ENCODE peak calls at places on chromosomes 4 and X, in seven cellular contexts. One of them, this sample, is unnamed.
A peak's percentile ranks its signal among the peaks of the same experiment; 100 is the strongest.

GRCh38 chrX:131792789-131793462 is 230.2 kb upstream of the STK26 start:
- DNase-seq in SK-N-SH: peak; percentile 68
- DNase-seq in upper lobe of left lung: no peak
- DNase-seq in sigmoid colon: peak; percentile 95
- DNase-seq in suprapubic skin: peak; percentile 93
- DNase-seq in prostate gland: no peak
- DNase-seq in GM12878: peak; percentile 90
- DNase-seq in this sample: peak; percentile 89

GRCh38 chrX:2828404-2829065 is at the start of gene GYG2:
- DNase-seq in SK-N-SH: peak; percentile 70
- DNase-seq in upper lobe of left lung: peak; percentile 67
- DNase-seq in sigmoid colon: no peak
- DNase-seq in suprapubic skin: no peak
- DNase-seq in prostate gland: no peak
- DNase-seq in GM12878: no peak
- DNase-seq in this sample: peak; percentile 57

GRCh38 chr4:2163311-2163821 is 78.6 kb downstream of the HAUS3 start:
- DNase-seq in SK-N-SH: no peak
- DNase-seq in upper lobe of left lung: peak; percentile 53
- DNase-seq in sigmoid colon: no peak
- DNase-seq in suprapubic skin: no peak
- DNase-seq in prostate gland: no peak
- DNase-seq in GM12878: no peak
- DNase-seq in this sample: no peak

GRCh38 chr4:125838924-125839323 is 524.2 kb downstream of the FAT4 start:
- DNase-seq in SK-N-SH: peak; percentile 26
- DNase-seq in upper lobe of left lung: no peak
- DNase-seq in sigmoid colon: no peak
- DNase-seq in suprapubic skin: no peak
- DNase-seq in prostate gland: no peak
- DNase-seq in GM12878: no peak
- DNase-seq in this sample: no peak

GRCh38 chrX:7586126-7586525 is 256.8 kb upstream of the VCX start:
- DNase-seq in SK-N-SH: peak; percentile 20
- DNase-seq in upper lobe of left lung: no peak
- DNase-seq in sigmoid colon: no peak
- DNase-seq in suprapubic skin: no peak
- DNase-seq in prostate gland: no peak
- DNase-seq in GM12878: no peak
- DNase-seq in this sample: no peak

GRCh38 chrX:68927178-68927577 is 98.4 kb downstream of the EFNB1 start:
- DNase-seq in SK-N-SH: no peak
- DNase-seq in upper lobe of left lung: no peak
- DNase-seq in sigmoid colon: no peak
- DNase-seq in suprapubic skin: no peak
- DNase-seq in prostate gland: no peak
- DNase-seq in GM12878: no peak
- DNase-seq in this sample: no peak

GRCh38 chr4:2660596-2661211 is 95.4 kb downstream of the TNIP2 start:
- DNase-seq in SK-N-SH: no peak
- DNase-seq in upper lobe of left lung: no peak
- DNase-seq in sigmoid colon: peak; percentile 76
- DNase-seq in suprapubic skin: no peak
- DNase-seq in prostate gland: peak; percentile 46
- DNase-seq in GM12878: no peak
- DNase-seq in this sample: no peak

GRCh38 chr4:83664071-83664470 is 128.2 kb downstream of the GPAT3 start:
- DNase-seq in SK-N-SH: no peak
- DNase-seq in upper lobe of left lung: no peak
- DNase-seq in sigmoid colon: no peak
- DNase-seq in suprapubic skin: no peak
- DNase-seq in prostate gland: no peak
- DNase-seq in GM12878: no peak
- DNase-seq in this sample: no peak

GRCh38 chrX:132757066-132757623 is 201.3 kb downstream of the HS6ST2 start:
- DNase-seq in SK-N-SH: no peak
- DNase-seq in upper lobe of left lung: no peak
- DNase-seq in sigmoid colon: no peak
- DNase-seq in suprapubic skin: no peak
- DNase-seq in prostate gland: no peak
- DNase-seq in GM12878: no peak
- DNase-seq in this sample: no peak

GRCh38 chr4:123505457-123506310 is 109.1 kb downstream of the SPRY1 start:
- DNase-seq in SK-N-SH: peak; percentile 41
- DNase-seq in upper lobe of left lung: peak; percentile 91
- DNase-seq in sigmoid colon: peak; percentile 78
- DNase-seq in suprapubic skin: peak; percentile 70
- DNase-seq in prostate gland: peak; percentile 20
- DNase-seq in GM12878: no peak
- DNase-seq in this sample: peak; percentile 62

GRCh38 chr4:37981844-37982720 is 21.9 kb downstream of the PTTG2 start:
- DNase-seq in SK-N-SH: no peak
- DNase-seq in upper lobe of left lung: no peak
- DNase-seq in sigmoid colon: no peak
- DNase-seq in suprapubic skin: no peak
- DNase-seq in prostate gland: no peak
- DNase-seq in GM12878: no peak
- DNase-seq in this sample: no peak

GRCh38 chr4:47221721-47222120 is 190.4 kb downstream of the GABRB1 start:
- DNase-seq in SK-N-SH: no peak
- DNase-seq in upper lobe of left lung: no peak
- DNase-seq in sigmoid colon: no peak
- DNase-seq in suprapubic skin: no peak
- DNase-seq in prostate gland: no peak
- DNase-seq in GM12878: no peak
- DNase-seq in this sample: no peak

GRCh38 chr4:124121511-124121934 is 591.0 kb downstream of the ANKRD50 start:
- DNase-seq in SK-N-SH: no peak
- DNase-seq in upper lobe of left lung: no peak
- DNase-seq in sigmoid colon: no peak
- DNase-seq in suprapubic skin: no peak
- DNase-seq in prostate gland: peak; percentile 30
- DNase-seq in GM12878: no peak
- DNase-seq in this sample: no peak

GRCh38 chrX:150543230-150544155 is 24.9 kb upstream of the MTM1 start:
- DNase-seq in SK-N-SH: no peak
- DNase-seq in upper lobe of left lung: no peak
- DNase-seq in sigmoid colon: no peak
- DNase-seq in suprapubic skin: no peak
- DNase-seq in prostate gland: no peak
- DNase-seq in GM12878: peak; percentile 30
- DNase-seq in this sample: no peak

GRCh38 chrX:10634681-10635161 is 14.3 kb upstream of the MID1 start:
- DNase-seq in SK-N-SH: no peak
- DNase-seq in upper lobe of left lung: no peak
- DNase-seq in sigmoid colon: no peak
- DNase-seq in suprapubic skin: no peak
- DNase-seq in prostate gland: no peak
- DNase-seq in GM12878: no peak
- DNase-seq in this sample: no peak

GRCh38 chrX:41824551-41824950 is 98.8 kb downstream of the CASK start:
- DNase-seq in SK-N-SH: no peak
- DNase-seq in upper lobe of left lung: no peak
- DNase-seq in sigmoid colon: no peak
- DNase-seq in suprapubic skin: no peak
- DNase-seq in prostate gland: no peak
- DNase-seq in GM12878: no peak
- DNase-seq in this sample: no peak

GRCh38 chrX:112011376-112011775 is 71.2 kb downstream of the TRPC5 start:
- DNase-seq in SK-N-SH: no peak
- DNase-seq in upper lobe of left lung: no peak
- DNase-seq in sigmoid colon: no peak
- DNase-seq in suprapubic skin: no peak
- DNase-seq in prostate gland: no peak
- DNase-seq in GM12878: no peak
- DNase-seq in this sample: no peak

GRCh38 chr4:122728781-122729330 is 3.6 kb upstream of the BBS12 start:
- DNase-seq in SK-N-SH: no peak
- DNase-seq in upper lobe of left lung: no peak
- DNase-seq in sigmoid colon: no peak
- DNase-seq in suprapubic skin: no peak
- DNase-seq in prostate gland: no peak
- DNase-seq in GM12878: no peak
- DNase-seq in this sample: no peak

GRCh38 chr4:11949355-11949754 is 520.7 kb upstream of the HS3ST1 start:
- DNase-seq in SK-N-SH: no peak
- DNase-seq in upper lobe of left lung: no peak
- DNase-seq in sigmoid colon: no peak
- DNase-seq in suprapubic skin: no peak
- DNase-seq in prostate gland: no peak
- DNase-seq in GM12878: no peak
- DNase-seq in this sample: no peak

GRCh38 chr4:630661-631060 is 5.3 kb downstream of the PDE6B start:
- DNase-seq in SK-N-SH: no peak
- DNase-seq in upper lobe of left lung: no peak
- DNase-seq in sigmoid colon: peak; percentile 33
- DNase-seq in suprapubic skin: peak; percentile 40
- DNase-seq in prostate gland: no peak
- DNase-seq in GM12878: no peak
- DNase-seq in this sample: no peak

GRCh38 chr4:15318621-15319348 is 109.0 kb upstream of the C1QTNF7 start:
- DNase-seq in SK-N-SH: no peak
- DNase-seq in upper lobe of left lung: no peak
- DNase-seq in sigmoid colon: no peak
- DNase-seq in suprapubic skin: no peak
- DNase-seq in prostate gland: no peak
- DNase-seq in GM12878: no peak
- DNase-seq in this sample: no peak

DNA sequence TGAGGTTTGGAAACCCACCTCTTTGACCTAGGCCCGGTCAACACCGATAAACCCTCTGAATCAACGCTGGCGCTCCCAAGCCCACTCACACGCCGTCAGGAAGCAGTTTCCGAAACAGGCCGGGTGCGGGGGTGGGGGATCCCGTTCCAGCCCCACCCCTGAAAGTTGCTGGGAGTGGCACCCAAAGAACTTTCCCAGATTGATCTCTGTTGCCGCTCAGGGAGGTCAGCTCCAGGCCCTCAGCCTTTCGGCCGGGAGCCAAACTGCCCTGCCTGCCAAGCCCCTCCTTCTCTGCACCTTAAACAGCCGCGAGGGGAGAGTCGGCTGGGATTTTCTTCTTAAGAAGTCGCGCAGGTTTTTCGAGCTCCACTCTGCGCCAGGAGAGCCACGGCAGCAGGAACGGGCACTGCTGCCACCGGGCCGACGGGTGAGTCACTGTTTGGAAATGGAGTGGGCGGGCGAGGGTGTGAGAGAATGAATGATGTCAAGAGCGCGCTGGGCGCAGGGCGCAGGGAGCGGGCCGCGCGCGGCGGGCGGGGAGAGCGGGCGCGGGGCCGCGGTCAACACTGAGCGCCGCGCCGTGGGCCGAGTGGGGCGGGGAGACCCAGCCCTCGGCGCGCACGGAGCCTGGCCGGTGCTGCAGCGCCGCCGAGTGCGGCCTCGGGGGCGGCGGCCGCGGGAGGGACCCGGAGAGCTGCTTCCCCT is at the start of gene SGMS2:
- DNase-seq in SK-N-SH: peak; percentile 71
- DNase-seq in upper lobe of left lung: peak; percentile 95
- DNase-seq in sigmoid colon: peak; percentile 95
- DNase-seq in suprapubic skin: peak; percentile 96
- DNase-seq in prostate gland: peak; percentile 92
- DNase-seq in GM12878: no peak
- DNase-seq in this sample: peak; percentile 93
- TF ChIP-seq POLR2AphosphoS5 in SK-N-SH: no peak
- TF ChIP-seq POLR2AphosphoS5 in upper lobe of left lung: peak; percentile 91
- TF ChIP-seq POLR2AphosphoS5 in sigmoid colon: peak; percentile 88
- TF ChIP-seq POLR2AphosphoS5 in suprapubic skin: no peak
- TF ChIP-seq POLR2AphosphoS5 in prostate gland: peak; percentile 73
- TF ChIP-seq POLR2AphosphoS5 in GM12878: no peak
- TF ChIP-seq POLR2AphosphoS5 in this sample: peak; percentile 94

GRCh38 chrX:140602140-140602539 is 97.3 kb upstream of the SOX3 start:
- DNase-seq in SK-N-SH: no peak
- DNase-seq in upper lobe of left lung: no peak
- DNase-seq in sigmoid colon: no peak
- DNase-seq in suprapubic skin: no peak
- DNase-seq in prostate gland: no peak
- DNase-seq in GM12878: no peak
- DNase-seq in this sample: no peak

GRCh38 chrX:140608111-140608510 is 101.4 kb upstream of the LINC00632 start:
- DNase-seq in SK-N-SH: no peak
- DNase-seq in upper lobe of left lung: no peak
- DNase-seq in sigmoid colon: no peak
- DNase-seq in suprapubic skin: no peak
- DNase-seq in prostate gland: no peak
- DNase-seq in GM12878: no peak
- DNase-seq in this sample: no peak
- TF ChIP-seq POLR2AphosphoS5 in SK-N-SH: no peak
- TF ChIP-seq POLR2AphosphoS5 in upper lobe of left lung: no peak
- TF ChIP-seq POLR2AphosphoS5 in sigmoid colon: no peak
- TF ChIP-seq POLR2AphosphoS5 in suprapubic skin: no peak
- TF ChIP-seq POLR2AphosphoS5 in prostate gland: no peak
- TF ChIP-seq POLR2AphosphoS5 in GM12878: no peak
- TF ChIP-seq POLR2AphosphoS5 in this sample: no peak

GRCh38 chrX:44544036-44544435 is 1.4 kb upstream of the FUNDC1 start:
- DNase-seq in SK-N-SH: no peak
- DNase-seq in upper lobe of left lung: no peak
- DNase-seq in sigmoid colon: no peak
- DNase-seq in suprapubic skin: no peak
- DNase-seq in prostate gland: no peak
- DNase-seq in GM12878: no peak
- DNase-seq in this sample: no peak

DNA sequence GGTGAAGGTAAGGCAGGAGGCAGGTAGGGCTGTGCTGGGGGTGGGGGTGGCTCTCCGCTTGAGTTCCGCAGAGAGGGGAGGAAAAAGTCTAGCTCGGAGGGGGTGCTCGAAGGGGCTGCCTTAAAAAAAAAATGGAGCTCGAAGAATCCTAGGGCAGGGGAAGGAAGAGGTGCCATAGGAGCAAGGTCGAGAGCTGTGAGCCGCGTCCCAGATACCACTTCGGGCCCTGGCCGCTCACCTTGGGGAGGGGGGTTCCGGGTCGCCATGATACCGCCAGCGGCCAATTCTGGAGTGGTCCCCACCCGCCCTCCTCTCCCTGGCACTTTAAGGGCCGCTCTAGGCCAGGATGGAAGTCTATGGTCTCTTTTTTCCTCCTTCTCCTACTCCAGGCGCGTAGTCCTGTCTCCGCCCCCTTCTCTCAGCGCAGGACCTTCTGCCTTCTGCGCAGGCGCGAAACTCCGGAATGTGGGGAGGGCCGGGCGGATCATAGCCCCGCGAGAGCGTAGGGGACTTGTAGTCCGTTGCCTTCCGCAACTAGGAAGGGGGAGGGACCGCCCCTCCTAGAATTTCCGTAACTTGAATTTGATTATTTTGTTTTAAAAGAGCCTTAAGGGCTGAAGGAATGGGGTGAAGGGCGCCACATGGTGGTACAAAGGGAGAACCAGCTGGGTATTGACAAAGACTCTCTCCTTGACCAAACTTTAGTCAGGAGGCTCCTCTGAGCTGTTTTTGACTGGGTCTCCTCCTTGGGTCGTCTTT is at the start of gene FUNDC1:
- DNase-seq in SK-N-SH: peak; percentile 89
- DNase-seq in upper lobe of left lung: peak; percentile 92
- DNase-seq in sigmoid colon: peak; percentile 96
- DNase-seq in suprapubic skin: peak; percentile 95
- DNase-seq in prostate gland: peak; percentile 80
- DNase-seq in GM12878: peak; percentile 79
- DNase-seq in this sample: peak; percentile 95
- TF ChIP-seq POLR2AphosphoS5 in SK-N-SH: peak; percentile 70
- TF ChIP-seq POLR2AphosphoS5 in upper lobe of left lung: peak; percentile 55
- TF ChIP-seq POLR2AphosphoS5 in sigmoid colon: peak; percentile 42
- TF ChIP-seq POLR2AphosphoS5 in suprapubic skin: no peak
- TF ChIP-seq POLR2AphosphoS5 in prostate gland: peak; percentile 88
- TF ChIP-seq POLR2AphosphoS5 in GM12878: no peak
- TF ChIP-seq POLR2AphosphoS5 in this sample: peak; percentile 68

GRCh38 chr4:133537882-133538281 is 388.8 kb downstream of the PCDH10 start:
- DNase-seq in SK-N-SH: no peak
- DNase-seq in upper lobe of left lung: no peak
- DNase-seq in sigmoid colon: no peak
- DNase-seq in suprapubic skin: no peak
- DNase-seq in prostate gland: no peak
- DNase-seq in GM12878: no peak
- DNase-seq in this sample: no peak
- TF ChIP-seq POLR2AphosphoS5 in SK-N-SH: no peak
- TF ChIP-seq POLR2AphosphoS5 in upper lobe of left lung: no peak
- TF ChIP-seq POLR2AphosphoS5 in sigmoid colon: no peak
- TF ChIP-seq POLR2AphosphoS5 in suprapubic skin: no peak
- TF ChIP-seq POLR2AphosphoS5 in prostate gland: no peak
- TF ChIP-seq POLR2AphosphoS5 in GM12878: no peak
- TF ChIP-seq POLR2AphosphoS5 in this sample: no peak